ENCODE peak calls at places on chromosome 20, in seven cellular contexts. A, M, H, J, L, Q and D are unnamed samples.

GRCh38 chr20:51427625-51428291 is 114.8 kb downstream of the NFATC2 start:
- DNase-seq in H (no peak), L (no peak), M (no peak), A (no peak), J (no peak), Q (no peak), D (no peak)

GRCh38 chr20:51456511-51457280 is 85.8 kb downstream of the NFATC2 start:
- DNase-seq in J (peak), H (peak), Q (peak), A (peak), L (peak), M (peak), D (peak)

GRCh38 chr20:41261260-41261659 is 56.3 kb downstream of the ZHX3 start:
- DNase-seq in L (no peak), H (no peak), A (no peak), Q (no peak), J (no peak), M (no peak), D (no peak)

GRCh38 chr20:63093966-63094766 is 87.4 kb upstream of the BHLHE23 start:
- DNase-seq in A (no peak), H (no peak), M (peak), J (peak), L (no peak), Q (peak), D (no peak)

GRCh38 chr20:60009826-60010616 is 51.8 kb downstream of the CDH26 start:
- DNase-seq in L (no peak), A (no peak), J (no peak), M (no peak), H (no peak), Q (peak), D (no peak)

GRCh38 chr20:12829121-12829520 is 179.7 kb upstream of the SPTLC3 start:
- DNase-seq in A (no peak), Q (no peak), H (no peak), J (no peak), M (no peak), L (no peak), D (no peak)

GRCh38 chr20:41202426-41202825 is 65.1 kb downstream of the PLCG1 start:
- DNase-seq in A (no peak), Q (no peak), M (no peak), J (no peak), L (no peak), H (no peak), D (peak)

GRCh38 chr20:63955846-63956663 is at the start of gene UCKL1:
- DNase-seq in L (peak), J (peak), H (peak), Q (peak), A (peak), M (peak), D (peak)

GRCh38 chr20:1177680-1178079 is 7.1 kb downstream of the TMEM74B start:
- DNase-seq in A (no peak), Q (peak), L (peak), J (no peak), H (peak), M (no peak), D (no peak)

GRCh38 chr20:62914970-62915457 is 11.3 kb downstream of the DIDO1 start:
- DNase-seq in H (peak), J (no peak), L (no peak), A (no peak), M (peak), Q (peak), D (no peak)

GRCh38 chr20:1652960-1653359 is 4.6 kb downstream of the SIRPG start:
- DNase-seq in M (no peak), Q (no peak), A (no peak), L (no peak), J (no peak), H (no peak), D (no peak)

GRCh38 chr20:35618372-35619131 is 2.9 kb downstream of the SPAG4 start:
- DNase-seq in H (peak), J (peak), L (no peak), M (peak), A (peak), Q (peak), D (peak)

GRCh38 chr20:60695223-60695622 is 556.8 kb upstream of the CDH4 start:
- DNase-seq in H (peak), J (no peak), L (no peak), A (peak), M (no peak), Q (no peak), D (no peak)

GRCh38 chr20:19758888-19759331 is 852 bp downstream of the RIN2 start:
- DNase-seq in J (peak), A (no peak), M (peak), H (no peak), L (no peak), Q (peak), D (peak)

DNA sequence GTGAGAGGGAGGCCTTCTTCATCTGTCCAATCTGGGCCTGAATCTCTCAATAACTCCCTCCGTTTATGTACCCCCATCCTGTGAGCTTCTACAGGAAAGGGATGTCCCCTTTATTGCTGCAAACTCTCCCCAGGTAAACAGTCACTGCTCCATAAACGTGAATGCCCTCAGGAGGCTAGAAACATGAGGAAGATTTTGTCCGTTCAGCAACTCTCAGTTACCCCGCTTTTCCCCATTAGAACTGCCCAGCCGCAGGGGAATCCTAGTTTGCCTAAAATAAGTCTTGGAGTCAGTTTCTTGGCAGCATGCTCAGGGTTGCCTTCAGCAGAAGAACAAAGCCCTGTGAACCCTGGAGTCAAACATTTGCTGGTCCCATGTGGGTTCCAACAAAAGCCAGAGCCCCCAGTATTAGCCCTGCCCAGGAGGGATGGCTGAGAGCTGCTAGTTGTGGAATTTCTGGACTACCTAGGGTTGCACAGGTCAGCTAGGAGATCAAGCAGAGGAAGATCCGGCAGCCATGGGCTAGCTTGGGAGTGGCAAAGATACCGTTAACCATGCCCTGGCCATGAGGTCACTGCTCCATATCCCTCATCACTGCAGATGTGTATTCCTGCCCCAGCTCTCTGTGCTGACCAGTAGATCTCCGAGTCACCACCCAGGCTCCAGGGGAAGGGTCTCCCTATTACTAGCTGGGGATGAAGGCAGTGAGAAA is 640 bp downstream of the LRRN4 start:
- DNase-seq in A (no peak), M (no peak), L (no peak), J (no peak), Q (no peak), H (no peak), D (no peak)
- TF ChIP-seq CTCF in A (no peak), M (no peak), L (no peak), J (no peak), Q (no peak), H (no peak), D (no peak)

GRCh38 chr20:43548273-43548880 is 10.4 kb upstream of the SGK2 start:
- DNase-seq in M (no peak), H (no peak), A (no peak), L (no peak), J (no peak), Q (no peak), D (no peak)

GRCh38 chr20:43549416-43550136 is 9.3 kb upstream of the SGK2 start:
- DNase-seq in L (no peak), M (no peak), Q (no peak), J (no peak), H (no peak), A (no peak), D (no peak)

GRCh38 chr20:43554369-43554768 is 4.5 kb upstream of the SGK2 start:
- DNase-seq in L (no peak), A (no peak), M (no peak), H (no peak), Q (no peak), J (no peak), D (no peak)

GRCh38 chr20:43545837-43546578 is 12.8 kb upstream of the SGK2 start:
- DNase-seq in A (no peak), M (no peak), Q (no peak), H (no peak), L (no peak), J (no peak), D (no peak)

GRCh38 chr20:43550456-43550855 is 8.4 kb upstream of the SGK2 start:
- DNase-seq in H (no peak), L (no peak), A (no peak), M (no peak), J (no peak), Q (no peak), D (no peak)
- H3K27ac ChIP-seq in H (no peak), L (no peak), A (no peak), M (no peak), J (no peak), Q (no peak), D (no peak)

GRCh38 chr20:23270427-23270911 is 80.1 kb upstream of the NXT1 start:
- DNase-seq in H (peak), Q (no peak), J (no peak), M (no peak), A (no peak), L (no peak), D (no peak)

GRCh38 chr20:23267909-23268308 is 82.7 kb upstream of the NXT1 start:
- DNase-seq in H (no peak), J (no peak), Q (no peak), A (no peak), L (no peak), M (no peak), D (no peak)

GRCh38 chr20:23268792-23269354 is 81.7 kb upstream of the NXT1 start:
- DNase-seq in Q (no peak), J (no peak), L (no peak), H (no peak), A (no peak), M (no peak), D (no peak)

GRCh38 chr20:23272176-23273029 is 78.2 kb upstream of the NXT1 start:
- DNase-seq in J (no peak), Q (no peak), H (no peak), A (no peak), M (no peak), L (no peak), D (no peak)

GRCh38 chr20:23269954-23270353 is 80.6 kb upstream of the NXT1 start:
- DNase-seq in H (no peak), A (no peak), L (no peak), M (no peak), Q (no peak), J (no peak), D (no peak)
- TF ChIP-seq CTCF in H (no peak), A (no peak), L (no peak), M (no peak), Q (no peak), J (no peak), D (no peak)

DNA sequence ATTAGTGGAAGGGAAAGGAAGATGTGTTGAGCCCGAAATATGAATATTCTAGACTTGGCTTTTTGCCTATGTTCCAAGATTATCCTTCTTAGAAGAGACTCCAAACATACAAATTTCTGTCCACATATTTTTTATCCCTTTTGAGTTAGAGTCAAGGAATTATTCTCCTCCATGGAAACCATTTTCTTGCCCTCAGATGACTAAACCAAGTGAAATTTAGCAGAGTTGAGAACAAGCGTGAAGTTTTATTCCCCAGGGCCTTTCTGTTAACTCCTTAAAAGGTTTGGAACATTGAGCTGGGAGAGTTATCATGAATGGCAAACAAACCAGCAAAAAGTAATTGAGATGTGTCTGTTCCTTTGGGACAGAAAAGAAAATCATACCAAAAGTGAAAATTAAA is 286.1 kb upstream of the PLCB4 start:
- DNase-seq in L (no peak), J (no peak), M (no peak), A (no peak), Q (no peak), H (peak), D (no peak)
- H3K27ac ChIP-seq in L (no peak), J (no peak), M (no peak), A (no peak), Q (no peak), H (no peak), D (no peak)